ENCODE peak calls at places on chromosomes 6 and 20, in six cellular contexts. H, C, T, U, N and E are unnamed samples.
A peak's percentile ranks its signal among the peaks of the same experiment; 100 is the strongest.

GRCh38 chr6:133992992-133993682 is 40.1 kb downstream of the TBPL1 start:
- DNase-seq in H (no peak), C (no peak), T (no peak), U (no peak), N (no peak), E (no peak)

GRCh38 chr6:66396549-66396948 is 689.5 kb upstream of the EYS start:
- DNase-seq in H (no peak), C (no peak), T (no peak), U (no peak), N (no peak), E (no peak)

GRCh38 chr6:73680289-73680688 is 15.7 kb upstream of the CD109 start:
- DNase-seq in H (no peak), C (no peak), T (no peak), U (no peak), N (no peak), E (no peak)

GRCh38 chr6:5481024-5481423 is 219.7 kb downstream of the FARS2 start:
- DNase-seq in H (no peak), C (no peak), T (no peak), U (no peak), N (no peak), E (no peak)

GRCh38 chr6:66068033-66068432 is 361.0 kb upstream of the EYS start:
- DNase-seq in H (no peak), C (no peak), T (no peak), U (no peak), N (no peak), E (no peak)

GRCh38 chr6:17460862-17461261 is 67.5 kb downstream of the CAP2 start:
- DNase-seq in H (no peak), C (no peak), T (no peak), U (no peak), N (no peak), E (no peak)

GRCh38 chr6:113361014-113361645 is 496.0 kb upstream of the MARCKS start:
- DNase-seq in H (no peak), C (no peak), T (peak; percentile 80), U (no peak), N (no peak), E (no peak)

GRCh38 chr20:48007356-48007755 is 222.1 kb upstream of the SULF2 start:
- DNase-seq in H (no peak), C (no peak), T (no peak), U (no peak), N (no peak), E (no peak)

GRCh38 chr6:157074969-157075368 is 248.3 kb downstream of the TMEM242 start:
- DNase-seq in H (no peak), C (no peak), T (no peak), U (no peak), N (no peak), E (no peak)

GRCh38 chr6:25366785-25367657 is 87.8 kb downstream of the CARMIL1 start:
- DNase-seq in H (no peak), C (no peak), T (peak; percentile 20), U (no peak), N (no peak), E (peak; percentile 30)

GRCh38 chr20:58649288-58650180 is 1.5 kb upstream of the STX16 start:
- DNase-seq in H (no peak), C (no peak), T (no peak), U (peak; percentile 23), N (peak; percentile 24), E (peak; percentile 56)

GRCh38 chr20:62925420-62926228 is 681 bp downstream of the DIDO1 start:
- DNase-seq in H (no peak), C (peak; percentile 41), T (no peak), U (no peak), N (no peak), E (peak; percentile 66)

GRCh38 chr20:19254086-19254821 is 41.8 kb downstream of the SLC24A3 start:
- DNase-seq in H (no peak), C (no peak), T (no peak), U (no peak), N (no peak), E (no peak)

GRCh38 chr20:63497138-63497945 is 1.5 kb downstream of the EEF1A2 start:
- DNase-seq in H (peak; percentile 9), C (peak; percentile 55), T (no peak), U (no peak), N (no peak), E (no peak)

GRCh38 chr6:56771189-56771588 is 128.5 kb upstream of the DST start:
- DNase-seq in H (no peak), C (no peak), T (no peak), U (no peak), N (no peak), E (no peak)

GRCh38 chr6:157644043-157644810 is 178.8 kb upstream of the SNX9 start:
- DNase-seq in H (no peak), C (no peak), T (peak; percentile 53), U (peak; percentile 40), N (no peak), E (no peak)

GRCh38 chr6:6407061-6407723 is 86.7 kb upstream of the F13A1 start:
- DNase-seq in H (no peak), C (no peak), T (no peak), U (no peak), N (no peak), E (peak; percentile 62)

GRCh38 chr6:32627831-32628230 is 9.4 kb upstream of the HLA-DQA1 start:
- DNase-seq in H (no peak), C (no peak), T (no peak), U (peak; percentile 40), N (no peak), E (peak; percentile 37)

GRCh38 chr6:111718990-111719389 is 113.3 kb upstream of the TRAF3IP2 start:
- DNase-seq in H (no peak), C (no peak), T (no peak), U (no peak), N (no peak), E (no peak)

GRCh38 chr20:61956396-61957342 is 109.0 kb downstream of the TAF4 start:
- DNase-seq in H (no peak), C (no peak), T (no peak), U (no peak), N (peak; percentile 37), E (no peak)

GRCh38 chr6:16146527-16146955 is 17.7 kb downstream of the MYLIP start:
- DNase-seq in H (no peak), C (no peak), T (no peak), U (no peak), N (no peak), E (no peak)

GRCh38 chr6:35449287-35449881 is 2.8 kb upstream of the FANCE start:
- DNase-seq in H (no peak), C (no peak), T (no peak), U (no peak), N (no peak), E (peak; percentile 87)

GRCh38 chr6:18820725-18821124 is 433.6 kb downstream of the RNF144B start:
- DNase-seq in H (no peak), C (no peak), T (no peak), U (no peak), N (no peak), E (no peak)

GRCh38 chr6:18823782-18824386 is 436.7 kb downstream of the RNF144B start:
- DNase-seq in H (no peak), C (no peak), T (no peak), U (no peak), N (no peak), E (no peak)
- TF ChIP-seq CTCF in H (peak; percentile 60), C (peak; percentile 31), T (peak; percentile 64), U (peak; percentile 26), N (no peak), E (peak; percentile 22)

DNA sequence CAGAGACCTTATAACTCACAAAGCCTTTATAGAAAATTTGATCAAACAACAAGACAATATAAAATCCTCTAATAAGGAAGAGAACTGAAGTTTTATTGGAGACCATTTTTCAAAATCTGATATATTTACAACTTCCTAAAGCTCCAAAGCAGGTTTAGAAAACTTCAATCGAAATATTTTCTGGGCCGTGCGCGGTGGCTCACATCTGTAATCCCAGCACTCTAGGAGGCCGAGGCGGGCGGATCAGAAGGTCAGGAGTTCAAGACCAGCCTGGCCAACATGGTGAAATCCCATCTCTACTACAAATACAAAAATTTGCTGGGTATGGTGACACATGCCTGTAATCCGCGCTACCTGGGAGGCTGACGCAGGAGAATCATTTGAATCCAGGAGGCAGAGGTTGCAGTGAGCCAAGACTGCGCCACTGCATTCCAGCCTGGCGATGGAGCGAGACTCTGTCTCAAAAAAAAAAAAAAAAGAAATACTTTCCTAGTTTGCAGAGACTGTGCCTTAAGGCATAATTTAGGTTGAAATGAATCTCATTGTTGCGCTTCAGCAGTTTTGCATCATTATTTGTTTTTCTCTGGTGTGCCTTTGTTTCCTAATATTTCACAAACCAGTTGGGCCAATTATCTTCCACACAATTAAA is 60.6 kb upstream of the ASIP start:
- DNase-seq in H (no peak), C (no peak), T (no peak), U (no peak), N (peak; percentile 8), E (no peak)
- TF ChIP-seq CTCF in H (no peak), C (no peak), T (no peak), U (no peak), N (no peak), E (no peak)

GRCh38 chr6:170088349-170088951 is 202.4 kb downstream of the DLL1 start:
- DNase-seq in H (no peak), C (no peak), T (no peak), U (peak; percentile 17), N (no peak), E (no peak)
- TF ChIP-seq CTCF in H (no peak), C (no peak), T (no peak), U (no peak), N (no peak), E (no peak)

DNA sequence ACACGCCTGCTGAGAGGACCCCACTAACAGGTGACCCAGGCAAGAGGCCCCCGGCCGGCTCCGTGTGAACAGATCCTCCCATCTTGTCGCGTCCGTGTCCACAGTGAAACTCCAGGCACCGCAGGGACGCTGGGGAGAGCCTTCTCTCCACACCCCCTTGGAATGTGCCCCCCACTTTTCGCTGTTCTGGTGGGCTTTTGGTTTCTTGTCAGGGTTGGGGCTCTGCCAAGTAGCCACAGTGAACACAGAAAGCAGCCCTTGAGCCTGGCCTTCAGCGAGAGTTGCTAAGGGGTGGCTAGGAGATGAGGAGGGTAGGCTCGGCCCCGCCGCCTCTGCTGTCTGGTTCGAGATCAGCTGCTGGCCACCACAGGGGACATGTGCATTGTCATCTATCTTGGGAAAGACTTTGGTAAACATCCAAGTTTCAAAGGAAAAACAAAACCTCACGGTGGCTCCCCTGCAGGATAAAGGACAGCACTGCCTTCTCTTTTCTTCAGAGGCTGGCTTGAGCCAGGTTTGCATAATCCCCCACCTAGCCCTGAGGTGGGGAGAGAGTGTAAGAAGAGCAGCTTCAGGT is 22.7 kb downstream of the SYNDIG1 start:
- DNase-seq in H (no peak), C (no peak), T (no peak), U (no peak), N (no peak), E (no peak)
- TF ChIP-seq CTCF in H (no peak), C (no peak), T (no peak), U (no peak), N (no peak), E (no peak)

GRCh38 chr6:83603560-83603959 is 91.2 kb downstream of the PRSS35 start:
- DNase-seq in H (no peak), C (no peak), T (no peak), U (no peak), N (no peak), E (no peak)
- TF ChIP-seq CTCF in H (no peak), C (no peak), T (no peak), U (no peak), N (no peak), E (no peak)

DNA sequence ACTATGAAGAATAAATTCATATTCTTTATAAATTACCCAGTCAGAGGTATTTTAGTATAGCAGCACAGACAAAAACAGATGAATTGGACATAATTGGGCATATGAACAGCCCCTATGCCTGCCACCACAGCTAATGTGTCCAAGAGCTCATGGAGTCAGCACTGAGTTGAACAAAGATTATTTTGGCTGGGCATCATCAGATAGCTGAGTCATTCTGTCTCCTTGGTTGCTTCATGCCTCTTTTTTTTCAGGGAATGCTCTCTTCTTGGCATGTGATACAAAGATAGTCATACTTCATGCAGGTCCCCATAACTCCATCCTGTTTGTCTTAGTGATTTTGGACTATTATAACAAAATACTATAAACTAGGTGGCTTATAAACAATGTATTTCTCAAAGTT is 275.6 kb downstream of the TENT5A start:
- DNase-seq in H (no peak), C (no peak), T (no peak), U (no peak), N (no peak), E (no peak)
- TF ChIP-seq CTCF in H (no peak), C (no peak), T (no peak), U (no peak), N (no peak), E (no peak)